ENCODE peak calls at places on chromosome 19, in six cellular contexts. Z, L, Q, E, G and T are unnamed samples.

GRCh38 chr19:48480151-48480475 is 10.9 kb downstream of the CYTH2 start:
- DNase-seq in Z (no peak), L (no peak), Q (no peak), E (peak), G (no peak), T (no peak)

GRCh38 chr19:1172353-1173159 is 1.5 kb downstream of the SBNO2 start:
- DNase-seq in Z (no peak), L (no peak), Q (no peak), E (peak), G (no peak), T (no peak)

GRCh38 chr19:5719274-5719960 is 529 bp downstream of the LONP1 start:
- DNase-seq in Z (no peak), L (no peak), Q (no peak), E (no peak), G (no peak), T (no peak)

GRCh38 chr19:55585658-55586339 is 5.2 kb upstream of the ZNF579 start:
- DNase-seq in Z (no peak), L (peak), Q (peak), E (peak), G (peak), T (peak)

GRCh38 chr19:38193445-38193844 is 30.6 kb downstream of the DPF1 start:
- DNase-seq in Z (no peak), L (peak), Q (no peak), E (no peak), G (no peak), T (no peak)

GRCh38 chr19:46736544-46737274 is 9.1 kb upstream of the FKRP start:
- DNase-seq in Z (no peak), L (peak), Q (no peak), E (no peak), G (no peak), T (no peak)

GRCh38 chr19:54426291-54426918 is 11.1 kb downstream of the TTYH1 start:
- DNase-seq in Z (no peak), L (no peak), Q (no peak), E (no peak), G (no peak), T (no peak)

GRCh38 chr19:58218899-58219298 is 9.8 kb upstream of the ZNF544 start:
- DNase-seq in Z (no peak), L (peak), Q (no peak), E (no peak), G (no peak), T (no peak)

GRCh38 chr19:991174-991931 is 7.2 kb downstream of the WDR18 start:
- DNase-seq in Z (no peak), L (peak), Q (no peak), E (peak), G (no peak), T (peak)

GRCh38 chr19:48717059-48717395 is 2.5 kb downstream of the MAMSTR start:
- DNase-seq in Z (no peak), L (no peak), Q (no peak), E (no peak), G (no peak), T (no peak)

GRCh38 chr19:36097036-36097435 is 13.9 kb upstream of the OVOL3 start:
- DNase-seq in Z (no peak), L (no peak), Q (no peak), E (no peak), G (no peak), T (no peak)

GRCh38 chr19:51808333-51808986 is 13.5 kb downstream of the FPR3 start:
- DNase-seq in Z (no peak), L (no peak), Q (no peak), E (no peak), G (no peak), T (no peak)

GRCh38 chr19:54573330-54573872 is at the start of gene LILRA2:
- DNase-seq in Z (no peak), L (no peak), Q (no peak), E (no peak), G (no peak), T (peak)

GRCh38 chr19:10760268-10760944 is 42.5 kb downstream of the DNM2 start:
- DNase-seq in Z (no peak), L (peak), Q (peak), E (peak), G (no peak), T (peak)

GRCh38 chr19:16516381-16516780 is 20.2 kb downstream of the C19orf44 start:
- DNase-seq in Z (no peak), L (no peak), Q (no peak), E (no peak), G (no peak), T (no peak)

GRCh38 chr19:5804516-5805464 is at the start of gene NRTN:
- DNase-seq in Z (no peak), L (peak), Q (no peak), E (peak), G (no peak), T (peak)

GRCh38 chr19:912181-913079 is 589 bp downstream of the R3HDM4 start:
- DNase-seq in Z (no peak), L (no peak), Q (peak), E (no peak), G (no peak), T (peak)

GRCh38 chr19:36081385-36081784 is 26.7 kb downstream of the WDR62 start:
- DNase-seq in Z (no peak), L (no peak), Q (no peak), E (no peak), G (no peak), T (no peak)

GRCh38 chr19:47158367-47158791 is 27.7 kb downstream of the SAE1 start:
- DNase-seq in Z (no peak), L (no peak), Q (no peak), E (peak), G (no peak), T (no peak)

GRCh38 chr19:9863759-9864158 is 28.6 kb downstream of the PIN1 start:
- DNase-seq in Z (no peak), L (no peak), Q (no peak), E (no peak), G (no peak), T (no peak)

GRCh38 chr19:771332-771785 is 20.4 kb downstream of the MISP start:
- DNase-seq in Z (no peak), L (peak), Q (no peak), E (no peak), G (peak), T (peak)

GRCh38 chr19:35908977-35909683 is 1.0 kb upstream of the TYROBP start:
- DNase-seq in Z (no peak), L (no peak), Q (peak), E (peak), G (no peak), T (peak)

GRCh38 chr19:325173-325936 is 19.2 kb downstream of the MIER2 start:
- DNase-seq in Z (no peak), L (no peak), Q (no peak), E (no peak), G (no peak), T (no peak)

GRCh38 chr19:18731562-18732008 is 48.1 kb downstream of the CRTC1 start:
- DNase-seq in Z (no peak), L (no peak), Q (no peak), E (no peak), G (no peak), T (no peak)

GRCh38 chr19:18729933-18730530 is 46.6 kb downstream of the CRTC1 start:
- DNase-seq in Z (no peak), L (no peak), Q (no peak), E (no peak), G (no peak), T (no peak)

GRCh38 chr19:18726846-18727245 is 43.4 kb downstream of the CRTC1 start:
- DNase-seq in Z (no peak), L (no peak), Q (no peak), E (no peak), G (no peak), T (no peak)

GRCh38 chr19:18733196-18733647 is 49.7 kb downstream of the CRTC1 start:
- DNase-seq in Z (no peak), L (peak), Q (no peak), E (peak), G (no peak), T (no peak)

DNA sequence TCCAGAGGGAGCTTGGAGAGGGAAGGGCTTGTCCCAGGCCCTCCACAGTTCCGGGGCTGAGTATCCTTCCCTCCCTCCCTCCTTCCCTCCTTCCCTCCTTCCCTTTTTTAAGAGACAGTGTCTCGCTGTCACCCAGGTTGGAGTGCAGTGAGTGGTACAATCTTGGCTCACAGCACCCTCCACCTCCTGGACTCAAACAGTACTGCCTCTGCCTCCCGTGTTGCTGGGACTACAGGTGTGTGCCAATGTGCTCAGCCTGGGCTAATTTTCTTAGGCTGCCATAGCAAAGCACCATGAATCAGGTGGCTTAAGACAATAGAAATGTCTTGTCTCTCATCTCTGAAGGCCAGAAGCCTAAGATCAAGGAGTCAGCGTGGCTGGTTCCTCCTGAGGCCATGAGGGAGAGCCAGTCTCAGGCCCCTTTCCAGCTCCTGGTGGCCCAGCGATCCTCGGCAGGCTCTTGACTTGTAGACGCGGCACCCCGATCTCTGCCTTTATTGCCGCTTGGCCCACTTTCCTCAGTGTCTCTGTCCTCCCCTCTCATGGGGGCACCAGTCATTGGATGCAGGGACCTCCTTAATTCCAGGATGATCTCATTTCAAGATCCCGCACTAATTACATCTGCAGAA is 47.5 kb downstream of the CRTC1 start:
- DNase-seq in Z (no peak), L (no peak), Q (no peak), E (no peak), G (no peak), T (no peak)
- TF ChIP-seq CTCF in Z (no peak), L (peak), Q (no peak), E (no peak), G (no peak), T (no peak)

GRCh38 chr19:34244611-34245299 is 9.6 kb upstream of the GARRE1 start:
- DNase-seq in Z (no peak), L (no peak), Q (no peak), E (no peak), G (no peak), T (no peak)
- TF ChIP-seq CTCF in Z (no peak), L (no peak), Q (no peak), E (no peak), G (no peak), T (no peak)

GRCh38 chr19:7351861-7352260 is 3.1 kb downstream of the ARHGEF18 start:
- DNase-seq in Z (no peak), L (no peak), Q (no peak), E (no peak), G (no peak), T (no peak)

GRCh38 chr19:7356899-7357627 is 8.3 kb downstream of the ARHGEF18 start:
- DNase-seq in Z (no peak), L (no peak), Q (no peak), E (no peak), G (no peak), T (no peak)

GRCh38 chr19:7358102-7358597 is 9.4 kb downstream of the ARHGEF18 start:
- DNase-seq in Z (no peak), L (no peak), Q (no peak), E (no peak), G (no peak), T (no peak)

GRCh38 chr19:7355151-7355845 is 6.6 kb downstream of the ARHGEF18 start:
- DNase-seq in Z (no peak), L (no peak), Q (no peak), E (peak), G (no peak), T (no peak)

DNA sequence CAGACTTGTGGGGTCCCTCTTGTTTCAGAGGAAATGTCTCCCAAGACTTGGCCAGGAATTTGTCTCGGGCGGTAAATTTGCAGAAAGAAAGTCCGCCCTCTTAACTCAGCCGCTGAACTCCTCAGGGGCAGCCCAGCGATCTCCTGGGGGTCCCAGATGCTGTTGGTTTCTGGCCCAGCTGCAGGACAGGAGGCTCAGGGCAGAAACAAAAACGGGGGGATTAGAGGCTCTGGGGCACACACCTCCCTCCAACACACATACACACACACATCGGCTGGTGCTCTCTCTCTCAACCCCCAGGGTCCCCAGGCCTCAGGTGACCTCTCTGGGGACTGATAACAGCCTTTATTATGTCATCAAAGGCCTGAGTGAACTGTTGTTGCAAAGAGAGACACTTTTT is 7.1 kb downstream of the ARHGEF18 start:
- DNase-seq in Z (no peak), L (no peak), Q (no peak), E (no peak), G (no peak), T (no peak)
- TF ChIP-seq CTCF in Z (no peak), L (no peak), Q (no peak), E (no peak), G (no peak), T (no peak)

DNA sequence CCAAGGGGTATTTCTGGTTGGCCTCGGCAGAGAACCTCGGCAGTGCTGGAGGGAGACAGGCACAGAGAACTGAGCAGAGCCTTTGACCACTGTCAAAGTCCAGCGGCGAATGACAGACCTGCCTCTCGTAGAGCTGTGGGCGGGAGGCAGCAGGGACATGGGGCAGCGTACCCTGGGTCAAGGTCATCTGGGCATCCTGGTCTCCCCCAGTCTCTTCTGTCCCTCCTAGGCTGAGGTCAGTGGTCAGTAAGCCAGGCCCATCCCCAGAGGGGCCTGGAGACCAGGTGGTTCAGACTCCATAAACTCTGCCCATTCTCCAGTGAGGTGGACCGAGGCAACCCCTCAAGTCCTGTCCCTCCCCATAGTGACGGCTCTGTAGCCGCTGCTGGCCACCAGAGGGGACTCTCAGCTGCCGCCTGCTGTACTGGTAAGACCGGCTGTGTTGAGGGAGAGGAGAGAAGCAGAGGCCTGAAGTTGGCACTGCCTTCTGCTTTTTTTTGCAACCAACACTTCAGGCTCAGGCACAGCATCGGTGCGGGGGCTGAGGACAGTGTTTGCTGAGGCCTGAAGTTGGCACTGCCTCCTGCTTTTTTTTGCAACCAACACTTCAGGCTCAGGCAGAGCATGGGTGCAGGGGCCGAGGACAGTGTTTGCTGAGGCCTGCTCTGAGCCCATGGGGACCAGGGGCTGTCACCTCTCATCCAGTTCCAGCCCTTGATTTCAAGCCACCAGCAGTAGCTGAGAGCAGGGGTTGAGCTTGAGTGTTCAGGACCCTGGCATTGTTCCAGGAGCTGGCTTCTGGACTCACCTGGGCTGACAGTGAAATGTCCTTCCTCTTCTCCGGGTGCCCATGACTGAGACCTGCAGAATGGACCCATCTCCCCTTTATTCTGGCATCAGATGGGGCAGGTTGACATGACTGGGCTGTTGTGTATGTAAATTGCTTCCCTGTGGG is at the start of gene PGLYRP2:
- DNase-seq in Z (no peak), L (no peak), Q (no peak), E (no peak), G (no peak), T (no peak)
- TF ChIP-seq CTCF in Z (no peak), L (peak), Q (peak), E (no peak), G (no peak), T (no peak)

DNA sequence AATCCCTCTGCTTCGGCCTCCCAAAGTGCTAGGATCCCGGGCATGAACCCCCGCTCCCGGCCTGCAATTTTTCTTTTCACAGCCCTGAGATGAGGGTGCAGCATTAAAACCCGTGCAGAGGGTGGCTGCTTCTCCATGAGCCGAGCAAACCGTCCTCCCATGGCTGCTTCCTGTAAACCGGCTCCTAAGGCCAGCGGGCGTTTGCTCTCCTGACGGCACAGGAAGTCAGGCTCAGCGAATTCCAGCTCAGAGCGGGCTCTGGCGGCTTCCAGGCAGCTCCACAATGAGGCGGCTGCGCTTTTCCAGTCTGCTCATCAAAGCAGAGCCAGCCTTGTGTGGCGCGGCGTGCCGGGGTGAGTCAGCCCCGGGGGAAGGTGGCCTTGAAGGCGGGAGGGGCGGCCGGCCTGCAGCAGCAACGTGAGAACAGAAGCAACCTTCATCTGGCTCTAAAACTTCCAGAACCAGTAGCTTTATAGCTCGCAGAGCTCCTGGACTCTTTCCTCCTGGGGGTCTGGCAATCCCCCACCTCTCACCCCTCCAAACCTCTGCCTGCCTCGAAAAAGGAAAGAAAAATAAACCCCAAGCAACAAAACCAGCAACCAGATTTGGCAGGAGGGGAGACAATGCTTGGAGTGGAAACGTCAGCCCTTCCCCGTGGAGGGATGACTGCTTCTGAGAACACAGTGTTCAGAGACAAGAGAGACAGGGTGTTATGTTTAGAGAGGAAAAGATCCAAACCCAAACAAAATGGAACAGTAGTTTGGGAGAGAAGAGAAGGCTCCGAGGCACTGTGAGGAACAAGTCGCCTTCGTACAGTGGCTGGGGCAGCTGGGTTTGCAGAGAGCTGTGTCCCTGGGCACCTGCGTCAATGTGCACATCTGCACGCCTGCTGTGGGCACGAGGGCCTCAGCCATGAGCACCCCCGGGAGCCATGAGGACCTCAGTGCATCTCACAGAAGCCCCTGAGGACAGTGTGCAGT is 67.8 kb downstream of the GADD45B start:
- DNase-seq in Z (peak), L (peak), Q (peak), E (peak), G (peak), T (peak)
- TF ChIP-seq CTCF in Z (peak), L (peak), Q (no peak), E (no peak), G (no peak), T (no peak)

GRCh38 chr19:18771328-18772242 is 19.5 kb downstream of the COMP start:
- DNase-seq in Z (no peak), L (peak), Q (no peak), E (no peak), G (no peak), T (peak)
- TF ChIP-seq CTCF in Z (no peak), L (peak), Q (peak), E (no peak), G (peak), T (no peak)

DNA sequence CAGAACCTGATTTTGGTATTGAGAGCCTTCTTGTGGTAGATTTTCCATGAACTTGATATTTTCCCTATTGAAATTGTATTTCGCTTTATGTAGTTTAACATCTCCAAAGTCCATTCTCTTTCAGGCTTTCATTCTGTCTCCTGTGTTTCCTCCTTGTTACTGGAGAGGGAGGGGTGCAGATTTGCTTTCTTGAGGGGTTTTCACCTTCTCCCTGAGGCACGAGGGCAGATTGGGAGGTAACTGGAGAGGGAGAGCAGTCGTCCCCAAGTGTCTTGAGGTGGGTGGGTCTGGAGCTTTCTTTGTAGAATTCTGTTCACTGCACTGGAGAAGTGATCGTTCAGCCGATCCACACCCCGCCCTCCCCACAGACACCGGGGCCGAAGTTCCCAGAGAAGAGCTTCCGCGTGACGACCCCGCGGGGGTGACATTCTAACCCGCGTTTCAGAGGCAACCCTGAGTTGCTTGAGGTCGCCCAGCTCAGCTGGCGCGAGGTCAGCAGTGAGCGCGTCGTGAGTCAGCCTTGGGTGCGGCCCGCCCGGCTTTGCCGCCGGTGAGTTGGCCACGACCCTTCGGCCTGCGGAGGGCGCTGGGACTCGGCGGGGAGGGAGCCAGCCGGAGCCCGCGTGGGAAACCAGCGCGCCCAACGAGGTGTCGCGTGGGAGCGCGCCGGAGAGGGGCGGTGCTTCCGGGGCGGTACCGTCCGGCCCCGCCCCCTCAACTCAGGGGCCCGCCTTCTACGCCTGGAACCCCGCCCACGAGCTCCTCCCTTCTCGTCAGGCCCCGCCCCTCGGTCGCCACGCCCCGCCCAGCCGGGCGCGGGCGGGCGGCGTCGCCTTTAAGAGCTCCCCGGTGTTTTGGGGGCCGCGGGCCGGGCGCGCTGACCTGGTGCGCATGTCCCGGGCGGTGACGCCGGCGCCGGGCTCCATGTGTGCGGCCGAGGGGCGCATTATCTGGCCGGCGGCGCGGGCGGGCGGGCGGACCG is at the start of gene GATAD2A:
- DNase-seq in Z (peak), L (peak), Q (peak), E (peak), G (peak), T (peak)
- TF ChIP-seq CTCF in Z (peak), L (no peak), Q (peak), E (peak), G (no peak), T (peak)

GRCh38 chr19:30784850-30785459 is 412.8 kb downstream of the ZNF536 start:
- DNase-seq in Z (no peak), L (peak), Q (no peak), E (peak), G (peak), T (peak)
- TF ChIP-seq CTCF in Z (peak), L (peak), Q (peak), E (peak), G (peak), T (peak)

GRCh38 chr19:40533508-40533907 is 43.2 kb upstream of the SHKBP1 start:
- DNase-seq in Z (no peak), L (no peak), Q (no peak), E (no peak), G (no peak), T (no peak)
- TF ChIP-seq CTCF in Z (peak), L (peak), Q (no peak), E (no peak), G (no peak), T (no peak)